ENCODE peak calls at places on chromosomes 13 and 19, in nine cellular contexts. H is GM10248; W is stimulated activated CD4-positive, alpha-beta T cell treated with anti-CD3 and anti-CD28 coated beads, Interleukin-1b, Interleukin-23, amount 100 ng/mL, for 1 hour; Q is heart left ventricle; V is AG09309; R is nephron progenitor cell; Y is iPS-NIHi11; N is gastrocnemius medialis; A is T-helper 1 cell. M is an unnamed sample.

GRCh38 chr19:3863648-3864047 is 5.2 kb downstream of the ZFR2 start:
- DNase-seq in Q (no peak), R (no peak), N (no peak), Y (no peak), V (no peak), W (no peak), H (no peak), A (no peak), M (no peak)

GRCh38 chr19:54434112-54434861 is 14.7 kb upstream of the LENG8 start:
- DNase-seq in H (no peak), Y (no peak), N (no peak), A (no peak), R (no peak), W (no peak), Q (no peak), V (no peak), M (no peak)

GRCh38 chr19:18606281-18607221 is at the start of gene CRLF1:
- DNase-seq in A (no peak), Q (no peak), H (no peak), N (no peak), Y (peak), R (no peak), V (no peak), W (no peak), M (no peak)

GRCh38 chr13:114132419-114133121 is at the start of gene RASA3:
- DNase-seq in V (no peak), Q (peak), H (peak), Y (peak), N (peak), R (peak), A (no peak), W (no peak), M (peak)

GRCh38 chr19:40221858-40222619 is 3.9 kb upstream of the TTC9B start:
- DNase-seq in A (peak), V (peak), H (peak), R (peak), Q (peak), W (peak), N (peak), Y (peak), M (peak)

GRCh38 chr19:29545866-29546582 is 20.2 kb downstream of the VSTM2B start:
- DNase-seq in Y (no peak), N (no peak), V (no peak), R (no peak), W (no peak), H (no peak), A (no peak), Q (peak), M (peak)

GRCh38 chr19:16320987-16321386 is 3.6 kb upstream of the KLF2 start:
- DNase-seq in N (no peak), W (no peak), H (no peak), Y (no peak), A (no peak), R (no peak), V (no peak), Q (no peak), M (no peak)

GRCh38 chr19:33400856-33401682 is 27.6 kb downstream of the CEBPG start:
- DNase-seq in Q (no peak), Y (no peak), W (no peak), A (no peak), H (no peak), R (no peak), N (no peak), V (no peak), M (no peak)

GRCh38 chr19:51994048-51994644 is 7.5 kb upstream of the ZNF350 start:
- DNase-seq in V (no peak), R (no peak), Q (no peak), N (no peak), Y (no peak), W (no peak), H (no peak), A (no peak), M (no peak)

GRCh38 chr13:57627663-57628062 is 3.9 kb upstream of the PCDH17 start:
- DNase-seq in N (no peak), W (no peak), Y (peak), Q (no peak), V (no peak), R (no peak), A (no peak), H (no peak), M (no peak)

M was measured in H9.